ENCODE peak calls at places on chromosome 21, in six cellular contexts. C is SJSA1, X is GM23248, H is gastrocnemius medialis, B is transverse colon, O is pancreas. A is an unnamed sample.

GRCh38 chr21:15309721-15310120 is 244.9 kb upstream of the NRIP1 start:
- DNase-seq in O (no peak), B (no peak), C (no peak), H (peak; percentile 17), X (peak; percentile 15), A (no peak)

GRCh38 chr21:15281714-15282113 is 216.9 kb upstream of the NRIP1 start:
- DNase-seq in O (no peak), C (no peak), B (no peak), H (no peak), X (no peak), A (no peak)

GRCh38 chr21:33162436-33162921 is 67.3 kb upstream of the IFNAR2 start:
- DNase-seq in C (no peak), H (no peak), O (no peak), B (no peak), X (no peak), A (no peak)

GRCh38 chr21:23740463-23740862 is 1866.8 kb downstream of the MRPL39 start:
- DNase-seq in O (no peak), B (no peak), C (no peak), H (no peak), X (no peak), A (no peak)

GRCh38 chr21:26194811-26195251 is 24.3 kb upstream of the APP start:
- DNase-seq in X (peak; percentile 66), B (no peak), O (no peak), H (no peak), C (no peak), A (no peak)

GRCh38 chr21:46500224-46500861 is 41.7 kb downstream of the DIP2A start:
- DNase-seq in X (peak; percentile 58), C (peak; percentile 45), O (no peak), H (no peak), B (no peak), A (no peak)

GRCh38 chr21:14480601-14481000 is 65.5 kb downstream of the SAMSN1 start:
- DNase-seq in B (peak; percentile 21), X (no peak), O (no peak), C (no peak), H (no peak), A (no peak)

GRCh38 chr21:36701912-36702621 is 3.2 kb downstream of the SIM2 start:
- DNase-seq in H (no peak), X (no peak), O (no peak), B (no peak), C (no peak), A (no peak)

GRCh38 chr21:31446206-31446900 is 102.3 kb upstream of the TIAM1 start:
- DNase-seq in C (no peak), X (no peak), H (no peak), O (no peak), B (no peak), A (no peak)

GRCh38 chr21:42746593-42747266 is 93.3 kb downstream of the PDE9A start:
- DNase-seq in B (peak; percentile 53), H (no peak), C (no peak), X (no peak), O (peak; percentile 41), A (no peak)
- H3K27ac ChIP-seq in B (peak overlapping the region; percentile 74), H (no peak overlapping the region), C (no peak overlapping the region), X (no peak overlapping the region), O (peak overlapping the region; percentile 61), A (no peak overlapping the region)

GRCh38 chr21:28444567-28444966 is 548.1 kb downstream of the LTN1 start:
- DNase-seq in C (no peak), H (no peak), B (no peak), X (peak; percentile 65), O (no peak), A (no peak)
- H3K4me1 ChIP-seq in C (no peaks in the 10 kb centered on the region), H (no peaks in the 10 kb centered on the region), B (no peaks in the 10 kb centered on the region), X (peaks cover 83% of the 10 kb centered on the region), O (no peaks in the 10 kb centered on the region), A (no peaks in the 10 kb centered on the region)

DNA sequence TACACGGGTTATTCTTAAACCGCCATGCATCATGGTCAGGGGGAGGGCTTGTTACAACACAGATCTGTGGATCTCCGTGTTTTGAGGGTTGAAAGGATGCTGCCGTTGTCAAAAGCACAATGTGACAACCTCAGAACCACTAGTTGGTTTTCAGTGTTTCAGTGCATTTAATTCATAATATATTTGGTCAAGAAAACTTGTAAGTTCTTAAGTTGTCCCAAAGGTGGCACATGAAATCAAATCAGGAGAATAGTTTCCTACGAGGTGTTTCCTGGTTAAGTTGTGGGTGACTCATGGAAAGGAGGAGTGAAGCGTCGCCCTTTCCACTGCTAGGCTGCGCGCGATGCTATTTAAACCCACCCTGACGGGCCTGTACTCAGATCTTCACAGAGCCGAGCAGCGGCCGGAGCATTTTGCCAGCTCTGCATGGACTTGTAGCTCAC is 1531.5 kb upstream of the TPTE start:
- DNase-seq in B (no peak), C (no peak), X (no peak), O (no peak), H (no peak), A (no peak)
- H3K9me3 ChIP-seq in B (peaks cover 17% of the 10 kb centered on the region), C (peaks cover 13% of the 10 kb centered on the region), X (no peaks in the 10 kb centered on the region), O (no peaks in the 10 kb centered on the region), H (no peaks in the 10 kb centered on the region), A (no peaks in the 10 kb centered on the region)

GRCh38 chr21:34797202-34797527 is 128.4 kb downstream of the CLIC6 start:
- DNase-seq in B (no peak), C (no peak), O (no peak), H (no peak), X (no peak), A (no peak)

GRCh38 chr21:34794686-34795085 is 125.9 kb downstream of the CLIC6 start:
- DNase-seq in X (no peak), C (no peak), O (no peak), B (no peak), H (no peak), A (no peak)

GRCh38 chr21:34793471-34793870 is 124.7 kb downstream of the CLIC6 start:
- DNase-seq in H (no peak), B (no peak), C (no peak), X (no peak), O (no peak), A (no peak)

GRCh38 chr21:34796518-34797201 is 127.9 kb downstream of the CLIC6 start:
- DNase-seq in O (no peak), H (no peak), B (no peak), C (no peak), X (peak; percentile 45), A (no peak)

DNA sequence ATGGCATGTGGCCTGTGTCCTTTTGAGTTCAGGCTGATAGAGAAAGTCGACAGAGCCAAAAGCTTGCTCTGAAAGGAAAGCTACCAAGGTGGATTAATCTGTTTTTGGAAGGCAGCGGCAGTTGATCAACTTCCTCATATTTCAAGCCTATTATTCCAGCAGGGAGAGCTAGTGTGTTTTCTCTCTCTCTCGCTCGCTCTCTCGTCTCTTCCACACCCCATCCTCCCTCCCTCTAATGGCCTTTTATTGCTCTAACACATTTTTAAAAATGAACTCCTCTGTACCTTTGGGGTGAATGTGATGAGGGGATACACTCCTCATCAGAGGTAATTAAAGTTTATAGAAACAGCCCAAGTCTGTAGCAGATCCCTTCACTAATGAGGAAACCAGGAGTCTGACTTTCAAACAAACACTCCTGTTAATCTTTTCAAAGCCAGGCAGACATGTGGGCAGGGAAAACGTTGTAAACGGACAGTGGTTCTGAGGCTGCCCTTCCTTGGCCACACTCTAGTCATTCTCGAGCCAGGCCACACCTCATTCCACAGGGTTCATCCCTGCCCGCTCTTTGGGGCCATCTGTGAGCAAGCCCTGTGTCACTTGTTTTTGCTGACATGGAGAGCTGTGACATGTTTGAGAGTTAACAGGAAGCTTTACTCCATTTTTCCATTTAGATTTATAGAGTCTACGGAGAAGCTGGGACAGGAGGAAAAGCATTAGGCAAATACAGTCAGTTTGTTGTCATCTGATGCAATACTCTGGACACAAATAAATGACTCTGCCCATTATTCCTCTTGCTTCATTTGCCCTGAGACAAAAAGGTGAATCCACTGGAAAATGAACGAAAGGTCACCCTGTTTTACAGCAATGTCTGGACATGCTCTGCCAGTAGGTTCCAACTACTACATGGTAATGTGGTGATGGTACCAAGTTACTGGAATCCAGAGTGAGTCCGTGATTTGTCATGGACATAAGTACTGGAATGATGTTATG is 126.7 kb downstream of the CLIC6 start:
- DNase-seq in X (peak; percentile 91), H (no peak), B (peak; percentile 67), O (no peak), C (peak; percentile 61), A (no peak)
- H3K27ac ChIP-seq in X (peak overlapping the region; percentile 97), H (peak overlapping the region; percentile 88), B (peak overlapping the region; percentile 79), O (peak overlapping the region; percentile 67), C (peak overlapping the region; percentile 69), A (no peak overlapping the region)

GRCh38 chr21:45419162-45419561 is 14.2 kb downstream of the COL18A1 start:
- DNase-seq in O (no peak), H (no peak), X (no peak), B (no peak), C (no peak), A (no peak)

GRCh38 chr21:45417256-45417950 is 12.4 kb downstream of the COL18A1 start:
- DNase-seq in H (no peak), X (no peak), O (no peak), C (no peak), B (no peak), A (peak; percentile 69)

GRCh38 chr21:45416619-45417018 is 11.7 kb downstream of the COL18A1 start:
- DNase-seq in H (no peak), X (no peak), C (no peak), O (no peak), B (no peak), A (no peak)

GRCh38 chr21:45418301-45419071 is 13.5 kb downstream of the COL18A1 start:
- DNase-seq in X (no peak), C (no peak), H (no peak), B (no peak), O (no peak), A (peak; percentile 76)

DNA sequence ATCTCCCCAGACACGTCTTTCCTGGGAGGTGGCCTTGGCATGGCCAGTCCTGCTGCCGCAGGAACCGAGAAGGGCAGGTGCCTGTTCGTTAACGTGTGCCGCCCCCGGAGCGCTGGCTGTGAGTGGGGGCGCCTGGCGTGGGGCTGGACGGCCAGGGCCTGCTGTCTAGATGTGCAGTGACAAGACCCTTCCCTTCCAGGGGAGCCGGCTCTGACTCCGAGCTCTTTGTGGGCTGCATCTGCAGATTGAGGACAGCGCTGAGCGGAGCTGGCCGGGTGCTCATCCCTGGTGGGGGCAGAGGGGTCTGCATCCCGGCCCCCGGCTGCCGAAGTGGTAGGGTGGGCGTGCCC is 13.0 kb downstream of the COL18A1 start:
- DNase-seq in C (no peak), O (no peak), X (no peak), B (no peak), H (no peak), A (no peak)
- H3K4me1 ChIP-seq in C (no peaks in the 10 kb centered on the region), O (no peaks in the 10 kb centered on the region), X (no peaks in the 10 kb centered on the region), B (peaks cover 9% of the 10 kb centered on the region), H (no peaks in the 10 kb centered on the region), A (peaks cover 26% of the 10 kb centered on the region)

DNA sequence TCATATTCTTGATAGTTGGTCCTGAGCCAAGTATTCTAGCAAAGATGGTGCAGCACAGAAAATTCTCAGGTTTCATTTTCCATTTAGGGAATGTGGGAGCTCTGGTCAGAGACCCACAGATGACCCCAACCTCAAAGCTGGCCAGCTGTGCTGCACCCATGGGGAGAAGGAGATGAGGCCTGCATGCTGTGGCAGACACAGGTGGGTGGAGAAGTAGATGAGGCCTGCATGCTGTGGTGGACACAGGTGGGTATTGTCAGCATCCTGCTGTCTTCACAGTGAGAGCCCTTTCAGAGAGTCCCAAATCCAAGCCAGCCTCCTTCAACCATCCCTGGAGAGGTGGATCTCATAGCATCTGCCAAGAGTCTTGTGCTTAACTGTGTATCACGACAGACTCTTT is 77.7 kb downstream of the DSCAM start:
- DNase-seq in B (no peak), C (no peak), X (no peak), H (no peak), O (no peak), A (no peak)
- H3K9me3 ChIP-seq in B (no peaks in the 10 kb centered on the region), C (peaks cover 5% of the 10 kb centered on the region), X (no peaks in the 10 kb centered on the region), H (no peaks in the 10 kb centered on the region), O (no peaks in the 10 kb centered on the region), A (no peaks in the 10 kb centered on the region)